ENCODE peak calls at places on chromosomes 2 and 18, in six cellular contexts. G is HL-60; O is CD8-positive, alpha-beta T cell; P is BJ; Z is tibial nerve; Q is tibial artery. Y is an unnamed sample.

GRCh38 chr2:237097911-237098702 is 12.4 kb downstream of the COPS8 start:
- DNase-seq in G (no peak), O (no peak), P (peak), Z (no peak), Q (no peak), Y (no peak)

GRCh38 chr2:105712981-105713596 is 31.6 kb upstream of the NCK2 start:
- DNase-seq in G (no peak), O (no peak), P (no peak), Z (no peak), Q (no peak), Y (no peak)

GRCh38 chr2:193929131-193929530 is 1727.9 kb upstream of the SLC39A10 start:
- DNase-seq in G (no peak), O (no peak), P (no peak), Z (no peak), Q (no peak), Y (no peak)

GRCh38 chr2:72112981-72113846 is 34.4 kb downstream of the CYP26B1 start:
- DNase-seq in G (no peak), O (no peak), P (no peak), Z (no peak), Q (no peak), Y (no peak)

GRCh38 chr2:85145116-85145820 is 12.1 kb downstream of the TCF7L1 start:
- DNase-seq in G (no peak), O (no peak), P (no peak), Z (no peak), Q (no peak), Y (no peak)

GRCh38 chr2:152407806-152408205 is 72.8 kb downstream of the FMNL2 start:
- DNase-seq in G (no peak), O (no peak), P (no peak), Z (no peak), Q (no peak), Y (no peak)

GRCh38 chr2:153871231-153872221 is at the start of gene GALNT13:
- DNase-seq in G (no peak), O (no peak), P (no peak), Z (no peak), Q (peak), Y (no peak)

GRCh38 chr18:5527603-5528002 is 16.2 kb downstream of the EPB41L3 start:
- DNase-seq in G (no peak), O (no peak), P (peak), Z (peak), Q (peak), Y (no peak)

GRCh38 chr2:162475661-162476060 is 131.7 kb downstream of the GCA start:
- DNase-seq in G (no peak), O (no peak), P (no peak), Z (no peak), Q (no peak), Y (no peak)

GRCh38 chr18:74654637-74655036 is 57.0 kb downstream of the ZNF407 start:
- DNase-seq in G (no peak), O (no peak), P (no peak), Z (no peak), Q (no peak), Y (no peak)

GRCh38 chr18:36501100-36501499 is 203.6 kb downstream of the FHOD3 start:
- DNase-seq in G (no peak), O (no peak), P (no peak), Z (no peak), Q (no peak), Y (no peak)

GRCh38 chr2:120463527-120463926 is 117.6 kb downstream of the INHBB start:
- DNase-seq in G (no peak), O (no peak), P (no peak), Z (no peak), Q (no peak), Y (no peak)

GRCh38 chr2:26067980-26068507 is 34.2 kb downstream of the RAB10 start:
- DNase-seq in G (no peak), O (no peak), P (no peak), Z (no peak), Q (no peak), Y (no peak)

GRCh38 chr2:43475137-43475846 is 120.5 kb downstream of the THADA start:
- DNase-seq in G (no peak), O (no peak), P (no peak), Z (no peak), Q (no peak), Y (no peak)

GRCh38 chr2:212548459-212548815 is 9.8 kb upstream of the ERBB4 start:
- DNase-seq in G (no peak), O (no peak), P (peak), Z (no peak), Q (no peak), Y (no peak)

GRCh38 chr2:241378816-241379215 is 22.7 kb downstream of the FARP2 start:
- DNase-seq in G (no peak), O (no peak), P (no peak), Z (no peak), Q (no peak), Y (no peak)
- H3K4me3 ChIP-seq in G (no peak), O (no peak), P (no peak), Z (no peak), Q (no peak), Y (no peak)

GRCh38 chr2:205768815-205769493 is 86.7 kb downstream of the NRP2 start:
- DNase-seq in G (no peak), O (no peak), P (no peak), Z (no peak), Q (no peak), Y (no peak)

GRCh38 chr2:205767617-205768016 is 85.3 kb downstream of the NRP2 start:
- DNase-seq in G (no peak), O (no peak), P (no peak), Z (no peak), Q (no peak), Y (no peak)

GRCh38 chr2:205768341-205768740 is 86.0 kb downstream of the NRP2 start:
- DNase-seq in G (no peak), O (no peak), P (no peak), Z (no peak), Q (no peak), Y (no peak)

GRCh38 chr2:205765147-205765546 is 82.8 kb downstream of the NRP2 start:
- DNase-seq in G (no peak), O (no peak), P (no peak), Z (no peak), Q (no peak), Y (no peak)

GRCh38 chr2:205766765-205767359 is 84.6 kb downstream of the NRP2 start:
- DNase-seq in G (peak), O (peak), P (no peak), Z (peak), Q (peak), Y (peak)
- TF ChIP-seq CTCF in G (peak), O (peak), P (peak), Z (peak), Q (peak), Y (peak)

DNA sequence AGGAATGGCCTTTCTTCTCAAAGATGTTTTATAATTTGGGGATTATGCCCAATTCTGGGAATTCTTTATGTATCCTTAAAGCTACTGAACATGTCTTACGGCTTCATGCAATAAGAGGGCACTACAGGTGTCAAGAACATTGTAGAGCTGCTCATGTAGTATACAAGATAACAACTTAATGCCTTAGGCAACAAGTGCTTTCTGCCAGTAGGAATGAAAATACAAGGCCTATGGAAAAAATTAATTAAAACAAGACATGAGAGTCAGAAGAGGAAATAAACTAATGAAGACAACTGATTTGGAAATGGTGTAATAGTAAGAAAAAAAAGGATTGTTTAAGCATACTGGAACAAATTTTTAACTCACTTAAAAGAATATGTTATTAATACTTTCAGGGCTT is 27.3 kb downstream of the GREB1L start:
- DNase-seq in G (no peak), O (no peak), P (no peak), Z (no peak), Q (no peak), Y (no peak)
- H3K4me3 ChIP-seq in G (no peak), O (no peak), P (no peak), Z (no peak), Q (no peak), Y (no peak)

GRCh38 chr2:142673836-142674235 is 203.6 kb upstream of the KYNU start:
- DNase-seq in G (no peak), O (no peak), P (no peak), Z (no peak), Q (no peak), Y (no peak)

GRCh38 chr2:142672698-142673097 is 204.8 kb upstream of the KYNU start:
- DNase-seq in G (no peak), O (no peak), P (no peak), Z (no peak), Q (no peak), Y (no peak)

GRCh38 chr2:142670362-142670761 is 207.1 kb upstream of the KYNU start:
- DNase-seq in G (no peak), O (no peak), P (no peak), Z (no peak), Q (no peak), Y (no peak)

GRCh38 chr2:142668420-142668819 is 209.0 kb upstream of the KYNU start:
- DNase-seq in G (no peak), O (no peak), P (no peak), Z (no peak), Q (no peak), Y (no peak)
- TF ChIP-seq CTCF in G (no peak), O (no peak), P (no peak), Z (no peak), Q (no peak), Y (no peak)

GRCh38 chr2:227625420-227625819 is 8.1 kb downstream of the SCYGR4 start:
- DNase-seq in G (no peak), O (no peak), P (no peak), Z (no peak), Q (no peak), Y (no peak)

GRCh38 chr2:227629435-227629834 is 12.1 kb downstream of the SCYGR4 start:
- DNase-seq in G (no peak), O (no peak), P (no peak), Z (no peak), Q (no peak), Y (no peak)

GRCh38 chr2:227627769-227628168 is 10.5 kb downstream of the SCYGR4 start:
- DNase-seq in G (no peak), O (no peak), P (no peak), Z (no peak), Q (no peak), Y (peak)

GRCh38 chr2:227623225-227623624 is 5.9 kb downstream of the SCYGR4 start:
- DNase-seq in G (no peak), O (no peak), P (peak), Z (no peak), Q (no peak), Y (no peak)

DNA sequence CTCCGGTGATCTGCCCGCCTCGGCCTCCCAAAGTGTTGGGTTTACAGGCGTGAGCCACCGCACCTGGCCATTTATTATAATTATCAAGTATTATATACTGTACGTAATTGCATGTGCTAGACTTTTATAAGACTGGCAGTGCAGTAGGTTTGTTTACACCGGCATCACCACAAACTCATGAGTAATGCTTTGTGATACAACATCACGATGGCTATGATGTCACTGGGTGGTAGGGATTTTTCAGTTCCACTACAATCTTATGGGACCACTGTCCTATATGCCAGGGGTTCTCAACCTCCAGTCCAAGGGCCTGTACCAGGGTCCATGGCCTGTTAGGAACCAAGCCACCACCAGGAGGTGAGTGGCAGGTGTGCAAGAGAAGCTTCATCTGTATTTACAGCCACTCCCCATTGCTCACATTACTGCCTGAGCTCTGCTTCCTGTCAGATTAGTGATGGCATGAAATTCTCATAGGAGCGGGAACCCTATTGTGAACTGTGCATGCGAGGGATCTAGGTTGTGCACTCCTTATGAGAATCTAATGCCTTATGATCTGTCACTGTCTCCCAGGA is 9.4 kb downstream of the SCYGR4 start:
- DNase-seq in G (no peak), O (no peak), P (no peak), Z (no peak), Q (no peak), Y (no peak)
- H3K4me3 ChIP-seq in G (no peak), O (no peak), P (no peak), Z (no peak), Q (no peak), Y (no peak)

DNA sequence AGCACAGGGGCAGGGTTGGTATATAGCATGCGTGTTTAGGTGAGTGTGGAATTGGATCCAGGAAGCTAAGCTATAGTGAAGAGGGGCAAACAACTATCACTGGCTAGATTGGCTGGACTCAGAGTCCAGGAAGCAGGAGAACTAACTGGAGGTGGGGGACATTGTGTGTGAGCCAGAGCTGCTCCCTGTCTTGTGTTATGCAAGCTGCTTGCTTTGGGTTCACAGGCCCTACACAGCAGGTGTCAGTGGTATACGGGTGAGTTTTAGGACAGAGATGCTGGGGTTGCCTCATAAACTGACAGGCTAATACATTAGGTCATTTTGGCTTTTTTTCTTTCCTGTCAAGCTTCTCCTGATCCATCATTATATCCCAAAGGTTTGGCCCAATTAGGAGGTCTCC is 87.5 kb downstream of the CCDC85A start:
- DNase-seq in G (no peak), O (no peak), P (no peak), Z (no peak), Q (no peak), Y (no peak)
- TF ChIP-seq CTCF in G (no peak), O (no peak), P (no peak), Z (no peak), Q (no peak), Y (no peak)

GRCh38 chr2:239677455-239678185 is 276.8 kb upstream of the HDAC4 start:
- DNase-seq in G (no peak), O (no peak), P (no peak), Z (no peak), Q (no peak), Y (no peak)

GRCh38 chr2:239682518-239682917 is 281.7 kb upstream of the HDAC4 start:
- DNase-seq in G (no peak), O (no peak), P (no peak), Z (no peak), Q (no peak), Y (no peak)

GRCh38 chr2:239678666-239679296 is 278.0 kb upstream of the HDAC4 start:
- DNase-seq in G (no peak), O (no peak), P (no peak), Z (no peak), Q (no peak), Y (no peak)

GRCh38 chr2:239678186-239678490 is 277.3 kb upstream of the HDAC4 start:
- DNase-seq in G (no peak), O (no peak), P (no peak), Z (no peak), Q (no peak), Y (no peak)

GRCh38 chr2:239679755-239680154 is 278.9 kb upstream of the HDAC4 start:
- DNase-seq in G (no peak), O (no peak), P (no peak), Z (no peak), Q (no peak), Y (no peak)
- H3K4me3 ChIP-seq in G (no peak), O (no peak), P (no peak), Z (no peak), Q (no peak), Y (no peak)

GRCh38 chr18:47175895-47176575 is at the start of gene IER3IP1:
- DNase-seq in G (peak), O (peak), P (peak), Z (peak), Q (peak), Y (peak)
- TF ChIP-seq CTCF in G (no peak), O (no peak), P (peak), Z (peak), Q (no peak), Y (peak)

GRCh38 chr2:96413067-96413722 is 77.6 kb downstream of the NCAPH start:
- DNase-seq in G (no peak), O (no peak), P (no peak), Z (no peak), Q (no peak), Y (no peak)
- H3K4me3 ChIP-seq in G (no peak), O (no peak), P (no peak), Z (peak), Q (peak), Y (no peak)

Y was measured in GM12864.